ENCODE peak calls at places on chromosomes 3 and 15, in nine cellular contexts. One of them, this sample, is unnamed.
A peak's percentile ranks its signal among the peaks of the same experiment; 100 is the strongest.

GRCh38 chr3:162134571-162134970 is 638.0 kb downstream of the OTOL1 start:
- DNase-seq in stimulated activated CD8-positive, alpha-beta memory T cell treated with anti-CD3 and anti-CD28 coated beads, Interleukin-4, amount 100 ng/mL, for 24 hours: no peak
- DNase-seq in NCI-H187 treated with DMSO at 0.1 percent for 48 hours: no peak
- DNase-seq in GM03348: no peak
- DNase-seq in Caki2: no peak
- DNase-seq in Right ventricle myocardium superior: no peak
- DNase-seq in AG04449: no peak
- DNase-seq in epithelial cell of esophagus: no peak
- DNase-seq in SW 1271: no peak
- DNase-seq in this sample: no peak

GRCh38 chr15:22887157-22887951 is 48.9 kb downstream of the NIPA2 start:
- DNase-seq in stimulated activated CD8-positive, alpha-beta memory T cell treated with anti-CD3 and anti-CD28 coated beads, Interleukin-4, amount 100 ng/mL, for 24 hours: no peak
- DNase-seq in NCI-H187 treated with DMSO at 0.1 percent for 48 hours: no peak
- DNase-seq in GM03348: peak; percentile 64
- DNase-seq in Caki2: peak; percentile 23
- DNase-seq in Right ventricle myocardium superior: no peak
- DNase-seq in AG04449: peak; percentile 23
- DNase-seq in epithelial cell of esophagus: peak; percentile 62
- DNase-seq in SW 1271: no peak
- DNase-seq in this sample: no peak

GRCh38 chr3:8953336-8953735 is 9.9 kb downstream of the RAD18 start:
- DNase-seq in stimulated activated CD8-positive, alpha-beta memory T cell treated with anti-CD3 and anti-CD28 coated beads, Interleukin-4, amount 100 ng/mL, for 24 hours: no peak
- DNase-seq in NCI-H187 treated with DMSO at 0.1 percent for 48 hours: no peak
- DNase-seq in GM03348: no peak
- DNase-seq in Caki2: no peak
- DNase-seq in Right ventricle myocardium superior: no peak
- DNase-seq in AG04449: no peak
- DNase-seq in epithelial cell of esophagus: no peak
- DNase-seq in SW 1271: no peak
- DNase-seq in this sample: no peak

GRCh38 chr3:8665407-8665896 is 20.9 kb upstream of the SSUH2 start:
- DNase-seq in stimulated activated CD8-positive, alpha-beta memory T cell treated with anti-CD3 and anti-CD28 coated beads, Interleukin-4, amount 100 ng/mL, for 24 hours: no peak
- DNase-seq in NCI-H187 treated with DMSO at 0.1 percent for 48 hours: no peak
- DNase-seq in GM03348: no peak
- DNase-seq in Caki2: no peak
- DNase-seq in Right ventricle myocardium superior: no peak
- DNase-seq in AG04449: no peak
- DNase-seq in epithelial cell of esophagus: no peak
- DNase-seq in SW 1271: no peak
- DNase-seq in this sample: no peak

GRCh38 chr3:11603628-11604027 is 40.1 kb downstream of the VGLL4 start:
- DNase-seq in stimulated activated CD8-positive, alpha-beta memory T cell treated with anti-CD3 and anti-CD28 coated beads, Interleukin-4, amount 100 ng/mL, for 24 hours: no peak
- DNase-seq in NCI-H187 treated with DMSO at 0.1 percent for 48 hours: no peak
- DNase-seq in GM03348: peak; percentile 51
- DNase-seq in Caki2: no peak
- DNase-seq in Right ventricle myocardium superior: peak; percentile 66
- DNase-seq in AG04449: peak; percentile 91
- DNase-seq in epithelial cell of esophagus: no peak
- DNase-seq in SW 1271: peak; percentile 45
- DNase-seq in this sample: no peak

GRCh38 chr3:112350181-112350825 is 17.3 kb downstream of the CD200 start:
- DNase-seq in stimulated activated CD8-positive, alpha-beta memory T cell treated with anti-CD3 and anti-CD28 coated beads, Interleukin-4, amount 100 ng/mL, for 24 hours: no peak
- DNase-seq in NCI-H187 treated with DMSO at 0.1 percent for 48 hours: no peak
- DNase-seq in GM03348: no peak
- DNase-seq in Caki2: no peak
- DNase-seq in Right ventricle myocardium superior: no peak
- DNase-seq in AG04449: no peak
- DNase-seq in epithelial cell of esophagus: no peak
- DNase-seq in SW 1271: no peak
- DNase-seq in this sample: no peak

GRCh38 chr3:98657429-98657828 is 64.0 kb upstream of the CPOX start:
- DNase-seq in stimulated activated CD8-positive, alpha-beta memory T cell treated with anti-CD3 and anti-CD28 coated beads, Interleukin-4, amount 100 ng/mL, for 24 hours: peak; percentile 13
- DNase-seq in NCI-H187 treated with DMSO at 0.1 percent for 48 hours: no peak
- DNase-seq in GM03348: peak; percentile 22
- DNase-seq in Caki2: no peak
- DNase-seq in Right ventricle myocardium superior: peak; percentile 46
- DNase-seq in AG04449: no peak
- DNase-seq in epithelial cell of esophagus: peak; percentile 36
- DNase-seq in SW 1271: no peak
- DNase-seq in this sample: no peak

GRCh38 chr3:129665024-129665768 is 58.7 kb upstream of the PLXND1 start:
- DNase-seq in stimulated activated CD8-positive, alpha-beta memory T cell treated with anti-CD3 and anti-CD28 coated beads, Interleukin-4, amount 100 ng/mL, for 24 hours: no peak
- DNase-seq in NCI-H187 treated with DMSO at 0.1 percent for 48 hours: no peak
- DNase-seq in GM03348: peak; percentile 50
- DNase-seq in Caki2: peak; percentile 56
- DNase-seq in Right ventricle myocardium superior: no peak
- DNase-seq in AG04449: peak; percentile 31
- DNase-seq in epithelial cell of esophagus: peak; percentile 78
- DNase-seq in SW 1271: peak; percentile 29
- DNase-seq in this sample: peak; percentile 74

GRCh38 chr15:63491116-63491817 is 13.1 kb upstream of the USP3 start:
- DNase-seq in stimulated activated CD8-positive, alpha-beta memory T cell treated with anti-CD3 and anti-CD28 coated beads, Interleukin-4, amount 100 ng/mL, for 24 hours: no peak
- DNase-seq in NCI-H187 treated with DMSO at 0.1 percent for 48 hours: no peak
- DNase-seq in GM03348: no peak
- DNase-seq in Caki2: no peak
- DNase-seq in Right ventricle myocardium superior: no peak
- DNase-seq in AG04449: no peak
- DNase-seq in epithelial cell of esophagus: no peak
- DNase-seq in SW 1271: no peak
- DNase-seq in this sample: no peak

GRCh38 chr3:122680381-122681293 is at the start of gene PARP14:
- DNase-seq in stimulated activated CD8-positive, alpha-beta memory T cell treated with anti-CD3 and anti-CD28 coated beads, Interleukin-4, amount 100 ng/mL, for 24 hours: peak; percentile 41
- DNase-seq in NCI-H187 treated with DMSO at 0.1 percent for 48 hours: no peak
- DNase-seq in GM03348: peak; percentile 74
- DNase-seq in Caki2: peak; percentile 67
- DNase-seq in Right ventricle myocardium superior: peak; percentile 83
- DNase-seq in AG04449: no peak
- DNase-seq in epithelial cell of esophagus: peak; percentile 60
- DNase-seq in SW 1271: peak; percentile 18
- DNase-seq in this sample: no peak

GRCh38 chr3:151593923-151594322 is 133.1 kb upstream of the IGSF10 start:
- DNase-seq in stimulated activated CD8-positive, alpha-beta memory T cell treated with anti-CD3 and anti-CD28 coated beads, Interleukin-4, amount 100 ng/mL, for 24 hours: no peak
- DNase-seq in NCI-H187 treated with DMSO at 0.1 percent for 48 hours: no peak
- DNase-seq in GM03348: peak; percentile 46
- DNase-seq in Caki2: no peak
- DNase-seq in Right ventricle myocardium superior: no peak
- DNase-seq in AG04449: no peak
- DNase-seq in epithelial cell of esophagus: no peak
- DNase-seq in SW 1271: no peak
- DNase-seq in this sample: no peak

GRCh38 chr3:48194446-48195071 is 6.3 kb upstream of the CDC25A start:
- DNase-seq in stimulated activated CD8-positive, alpha-beta memory T cell treated with anti-CD3 and anti-CD28 coated beads, Interleukin-4, amount 100 ng/mL, for 24 hours: no peak
- DNase-seq in NCI-H187 treated with DMSO at 0.1 percent for 48 hours: no peak
- DNase-seq in GM03348: peak; percentile 88
- DNase-seq in Caki2: peak; percentile 55
- DNase-seq in Right ventricle myocardium superior: no peak
- DNase-seq in AG04449: no peak
- DNase-seq in epithelial cell of esophagus: peak; percentile 68
- DNase-seq in SW 1271: peak; percentile 4
- DNase-seq in this sample: no peak

GRCh38 chr3:36707623-36708409 is 56.5 kb downstream of the DCLK3 start:
- DNase-seq in stimulated activated CD8-positive, alpha-beta memory T cell treated with anti-CD3 and anti-CD28 coated beads, Interleukin-4, amount 100 ng/mL, for 24 hours: no peak
- DNase-seq in NCI-H187 treated with DMSO at 0.1 percent for 48 hours: no peak
- DNase-seq in GM03348: peak; percentile 66
- DNase-seq in Caki2: peak; percentile 37
- DNase-seq in Right ventricle myocardium superior: no peak
- DNase-seq in AG04449: peak; percentile 4
- DNase-seq in epithelial cell of esophagus: peak; percentile 87
- DNase-seq in SW 1271: peak; percentile 22
- DNase-seq in this sample: no peak

GRCh38 chr3:15409239-15409638 is 18.1 kb downstream of the METTL6 start:
- DNase-seq in stimulated activated CD8-positive, alpha-beta memory T cell treated with anti-CD3 and anti-CD28 coated beads, Interleukin-4, amount 100 ng/mL, for 24 hours: no peak
- DNase-seq in NCI-H187 treated with DMSO at 0.1 percent for 48 hours: no peak
- DNase-seq in GM03348: no peak
- DNase-seq in Caki2: no peak
- DNase-seq in Right ventricle myocardium superior: no peak
- DNase-seq in AG04449: no peak
- DNase-seq in epithelial cell of esophagus: peak; percentile 12
- DNase-seq in SW 1271: no peak
- DNase-seq in this sample: no peak

GRCh38 chr15:32733276-32733675 is 15.5 kb downstream of the GREM1 start:
- DNase-seq in stimulated activated CD8-positive, alpha-beta memory T cell treated with anti-CD3 and anti-CD28 coated beads, Interleukin-4, amount 100 ng/mL, for 24 hours: no peak
- DNase-seq in NCI-H187 treated with DMSO at 0.1 percent for 48 hours: no peak
- DNase-seq in GM03348: no peak
- DNase-seq in Caki2: no peak
- DNase-seq in Right ventricle myocardium superior: no peak
- DNase-seq in AG04449: no peak
- DNase-seq in epithelial cell of esophagus: no peak
- DNase-seq in SW 1271: no peak
- DNase-seq in this sample: no peak

GRCh38 chr15:50259276-50259675 is 6.2 kb downstream of the HDC start:
- DNase-seq in stimulated activated CD8-positive, alpha-beta memory T cell treated with anti-CD3 and anti-CD28 coated beads, Interleukin-4, amount 100 ng/mL, for 24 hours: no peak
- DNase-seq in NCI-H187 treated with DMSO at 0.1 percent for 48 hours: no peak
- DNase-seq in GM03348: no peak
- DNase-seq in Caki2: no peak
- DNase-seq in Right ventricle myocardium superior: no peak
- DNase-seq in AG04449: no peak
- DNase-seq in epithelial cell of esophagus: no peak
- DNase-seq in SW 1271: no peak
- DNase-seq in this sample: no peak

GRCh38 chr3:181326637-181327223 is 337.2 kb upstream of the DNAJC19 start:
- DNase-seq in stimulated activated CD8-positive, alpha-beta memory T cell treated with anti-CD3 and anti-CD28 coated beads, Interleukin-4, amount 100 ng/mL, for 24 hours: no peak
- DNase-seq in NCI-H187 treated with DMSO at 0.1 percent for 48 hours: peak; percentile 3
- DNase-seq in GM03348: no peak
- DNase-seq in Caki2: peak; percentile 14
- DNase-seq in Right ventricle myocardium superior: no peak
- DNase-seq in AG04449: no peak
- DNase-seq in epithelial cell of esophagus: peak; percentile 48
- DNase-seq in SW 1271: no peak
- DNase-seq in this sample: no peak

GRCh38 chr3:178457506-178457905 is 78.7 kb upstream of the KCNMB2 start:
- DNase-seq in stimulated activated CD8-positive, alpha-beta memory T cell treated with anti-CD3 and anti-CD28 coated beads, Interleukin-4, amount 100 ng/mL, for 24 hours: no peak
- DNase-seq in NCI-H187 treated with DMSO at 0.1 percent for 48 hours: no peak
- DNase-seq in GM03348: no peak
- DNase-seq in Caki2: no peak
- DNase-seq in Right ventricle myocardium superior: no peak
- DNase-seq in AG04449: no peak
- DNase-seq in epithelial cell of esophagus: no peak
- DNase-seq in SW 1271: no peak
- DNase-seq in this sample: no peak

GRCh38 chr3:154970796-154971195 is 109.3 kb upstream of the MME start:
- DNase-seq in stimulated activated CD8-positive, alpha-beta memory T cell treated with anti-CD3 and anti-CD28 coated beads, Interleukin-4, amount 100 ng/mL, for 24 hours: no peak
- DNase-seq in NCI-H187 treated with DMSO at 0.1 percent for 48 hours: no peak
- DNase-seq in GM03348: peak; percentile 59
- DNase-seq in Caki2: no peak
- DNase-seq in Right ventricle myocardium superior: no peak
- DNase-seq in AG04449: peak; percentile 87
- DNase-seq in epithelial cell of esophagus: peak; percentile 89
- DNase-seq in SW 1271: no peak
- DNase-seq in this sample: peak; percentile 35

GRCh38 chr15:67024322-67024997 is 40.9 kb upstream of the SMAD3 start:
- DNase-seq in stimulated activated CD8-positive, alpha-beta memory T cell treated with anti-CD3 and anti-CD28 coated beads, Interleukin-4, amount 100 ng/mL, for 24 hours: peak; percentile 11
- DNase-seq in NCI-H187 treated with DMSO at 0.1 percent for 48 hours: no peak
- DNase-seq in GM03348: peak; percentile 90
- DNase-seq in Caki2: peak; percentile 74
- DNase-seq in Right ventricle myocardium superior: peak; percentile 72
- DNase-seq in AG04449: peak; percentile 85
- DNase-seq in epithelial cell of esophagus: peak; percentile 95
- DNase-seq in SW 1271: peak; percentile 65
- DNase-seq in this sample: no peak

GRCh38 chr3:157533298-157533870 is 30.2 kb upstream of the VEPH1 start:
- DNase-seq in stimulated activated CD8-positive, alpha-beta memory T cell treated with anti-CD3 and anti-CD28 coated beads, Interleukin-4, amount 100 ng/mL, for 24 hours: no peak
- DNase-seq in NCI-H187 treated with DMSO at 0.1 percent for 48 hours: no peak
- DNase-seq in GM03348: peak; percentile 67
- DNase-seq in Caki2: no peak
- DNase-seq in Right ventricle myocardium superior: no peak
- DNase-seq in AG04449: peak; percentile 65
- DNase-seq in epithelial cell of esophagus: peak; percentile 53
- DNase-seq in SW 1271: peak; percentile 10
- DNase-seq in this sample: no peak

GRCh38 chr3:115562636-115563267 is 60.6 kb upstream of the GAP43 start:
- DNase-seq in stimulated activated CD8-positive, alpha-beta memory T cell treated with anti-CD3 and anti-CD28 coated beads, Interleukin-4, amount 100 ng/mL, for 24 hours: no peak
- DNase-seq in NCI-H187 treated with DMSO at 0.1 percent for 48 hours: no peak
- DNase-seq in GM03348: no peak
- DNase-seq in Caki2: no peak
- DNase-seq in Right ventricle myocardium superior: no peak
- DNase-seq in AG04449: no peak
- DNase-seq in epithelial cell of esophagus: no peak
- DNase-seq in SW 1271: no peak
- DNase-seq in this sample: no peak

GRCh38 chr3:31544634-31545033 is 11.9 kb downstream of the STT3B start:
- DNase-seq in stimulated activated CD8-positive, alpha-beta memory T cell treated with anti-CD3 and anti-CD28 coated beads, Interleukin-4, amount 100 ng/mL, for 24 hours: no peak
- DNase-seq in NCI-H187 treated with DMSO at 0.1 percent for 48 hours: no peak
- DNase-seq in GM03348: no peak
- DNase-seq in Caki2: no peak
- DNase-seq in Right ventricle myocardium superior: peak; percentile 49
- DNase-seq in AG04449: no peak
- DNase-seq in epithelial cell of esophagus: no peak
- DNase-seq in SW 1271: no peak
- DNase-seq in this sample: no peak

GRCh38 chr15:70142322-70143191 is 44.8 kb upstream of the TLE3 start:
- DNase-seq in stimulated activated CD8-positive, alpha-beta memory T cell treated with anti-CD3 and anti-CD28 coated beads, Interleukin-4, amount 100 ng/mL, for 24 hours: peak; percentile 11
- DNase-seq in NCI-H187 treated with DMSO at 0.1 percent for 48 hours: no peak
- DNase-seq in GM03348: no peak
- DNase-seq in Caki2: no peak
- DNase-seq in Right ventricle myocardium superior: peak; percentile 80
- DNase-seq in AG04449: no peak
- DNase-seq in epithelial cell of esophagus: no peak
- DNase-seq in SW 1271: no peak
- DNase-seq in this sample: no peak

GRCh38 chr3:177491301-177492031 is 294.2 kb upstream of the TBL1XR1 start:
- DNase-seq in stimulated activated CD8-positive, alpha-beta memory T cell treated with anti-CD3 and anti-CD28 coated beads, Interleukin-4, amount 100 ng/mL, for 24 hours: no peak
- DNase-seq in NCI-H187 treated with DMSO at 0.1 percent for 48 hours: no peak
- DNase-seq in GM03348: peak; percentile 29
- DNase-seq in Caki2: no peak
- DNase-seq in Right ventricle myocardium superior: no peak
- DNase-seq in AG04449: no peak
- DNase-seq in epithelial cell of esophagus: peak; percentile 37
- DNase-seq in SW 1271: no peak
- DNase-seq in this sample: no peak

GRCh38 chr3:30289324-30289723 is 317.1 kb upstream of the TGFBR2 start:
- DNase-seq in stimulated activated CD8-positive, alpha-beta memory T cell treated with anti-CD3 and anti-CD28 coated beads, Interleukin-4, amount 100 ng/mL, for 24 hours: no peak
- DNase-seq in NCI-H187 treated with DMSO at 0.1 percent for 48 hours: no peak
- DNase-seq in GM03348: no peak
- DNase-seq in Caki2: no peak
- DNase-seq in Right ventricle myocardium superior: no peak
- DNase-seq in AG04449: no peak
- DNase-seq in epithelial cell of esophagus: peak; percentile 44
- DNase-seq in SW 1271: no peak
- DNase-seq in this sample: no peak

GRCh38 chr3:178513539-178514410 is 22.5 kb upstream of the KCNMB2 start:
- DNase-seq in stimulated activated CD8-positive, alpha-beta memory T cell treated with anti-CD3 and anti-CD28 coated beads, Interleukin-4, amount 100 ng/mL, for 24 hours: no peak
- DNase-seq in NCI-H187 treated with DMSO at 0.1 percent for 48 hours: no peak
- DNase-seq in GM03348: peak; percentile 51
- DNase-seq in Caki2: no peak
- DNase-seq in Right ventricle myocardium superior: no peak
- DNase-seq in AG04449: no peak
- DNase-seq in epithelial cell of esophagus: no peak
- DNase-seq in SW 1271: no peak
- DNase-seq in this sample: no peak

GRCh38 chr3:89232155-89232554 is 124.7 kb downstream of the EPHA3 start:
- DNase-seq in stimulated activated CD8-positive, alpha-beta memory T cell treated with anti-CD3 and anti-CD28 coated beads, Interleukin-4, amount 100 ng/mL, for 24 hours: no peak
- DNase-seq in NCI-H187 treated with DMSO at 0.1 percent for 48 hours: no peak
- DNase-seq in GM03348: no peak
- DNase-seq in Caki2: no peak
- DNase-seq in Right ventricle myocardium superior: no peak
- DNase-seq in AG04449: no peak
- DNase-seq in epithelial cell of esophagus: no peak
- DNase-seq in SW 1271: no peak
- DNase-seq in this sample: no peak

GRCh38 chr3:28138047-28138446 is 103.4 kb upstream of the CMC1 start:
- DNase-seq in stimulated activated CD8-positive, alpha-beta memory T cell treated with anti-CD3 and anti-CD28 coated beads, Interleukin-4, amount 100 ng/mL, for 24 hours: no peak
- DNase-seq in NCI-H187 treated with DMSO at 0.1 percent for 48 hours: no peak
- DNase-seq in GM03348: no peak
- DNase-seq in Caki2: no peak
- DNase-seq in Right ventricle myocardium superior: no peak
- DNase-seq in AG04449: no peak
- DNase-seq in epithelial cell of esophagus: no peak
- DNase-seq in SW 1271: no peak
- DNase-seq in this sample: no peak

GRCh38 chr3:11480663-11481298 is 162.9 kb downstream of the VGLL4 start:
- DNase-seq in stimulated activated CD8-positive, alpha-beta memory T cell treated with anti-CD3 and anti-CD28 coated beads, Interleukin-4, amount 100 ng/mL, for 24 hours: no peak
- DNase-seq in NCI-H187 treated with DMSO at 0.1 percent for 48 hours: no peak
- DNase-seq in GM03348: no peak
- DNase-seq in Caki2: no peak
- DNase-seq in Right ventricle myocardium superior: no peak
- DNase-seq in AG04449: no peak
- DNase-seq in epithelial cell of esophagus: no peak
- DNase-seq in SW 1271: no peak
- DNase-seq in this sample: no peak

This sample was measured in epithelial cell of proximal tubule.